ENCODE peak calls at places on chromosomes 6 and 20, in six cellular contexts. L is lung, B is suprapubic skin, U is Karpas-422, M is heart left ventricle, H is aorta. N is an unnamed sample.
A peak's percentile ranks its signal among the peaks of the same experiment; 100 is the strongest.

GRCh38 chr6:105991561-105992314 is 94.4 kb upstream of the PRDM1 start:
- DNase-seq in B (no peak), H (no peak), U (peak; percentile 57), M (no peak), L (no peak), N (no peak)

GRCh38 chr6:117482240-117483003 is at the start of gene DCBLD1:
- DNase-seq in L (peak; percentile 79), H (peak; percentile 92), M (peak; percentile 84), U (no peak), B (peak; percentile 81), N (no peak)

GRCh38 chr20:4569092-4569491 is 152.6 kb upstream of the PRND start:
- DNase-seq in M (no peak), B (no peak), H (no peak), L (no peak), U (peak; percentile 55), N (no peak)

GRCh38 chr20:59400666-59401065 is 100.3 kb downstream of the EDN3 start:
- DNase-seq in M (no peak), H (no peak), B (no peak), L (no peak), U (no peak), N (no peak)

GRCh38 chr6:21885532-21886089 is 292.1 kb downstream of the SOX4 start:
- DNase-seq in H (peak; percentile 82), U (peak; percentile 19), M (peak; percentile 67), L (no peak), B (no peak), N (peak; percentile 79)

GRCh38 chr6:62891065-62891647 is 320.1 kb upstream of the FKBP1C start:
- DNase-seq in U (peak; percentile 69), L (no peak), M (no peak), H (no peak), B (no peak), N (no peak)

GRCh38 chr6:154370545-154370944 is 13.9 kb upstream of the IPCEF1 start:
- DNase-seq in L (no peak), M (no peak), B (no peak), U (no peak), H (no peak), N (no peak)

GRCh38 chr6:39366875-39367618 is 44.5 kb upstream of the KCNK16 start:
- DNase-seq in L (no peak), M (no peak), H (no peak), U (no peak), B (peak; percentile 13), N (no peak)

GRCh38 chr6:163579111-163579879 is 164.8 kb downstream of the QKI start:
- DNase-seq in B (no peak), U (no peak), L (no peak), H (no peak), M (peak; percentile 25), N (no peak)

GRCh38 chr20:32455901-32456701 is 98.0 kb downstream of the ASXL1 start:
- DNase-seq in B (no peak), M (no peak), U (no peak), L (no peak), H (no peak), N (no peak)

DNA sequence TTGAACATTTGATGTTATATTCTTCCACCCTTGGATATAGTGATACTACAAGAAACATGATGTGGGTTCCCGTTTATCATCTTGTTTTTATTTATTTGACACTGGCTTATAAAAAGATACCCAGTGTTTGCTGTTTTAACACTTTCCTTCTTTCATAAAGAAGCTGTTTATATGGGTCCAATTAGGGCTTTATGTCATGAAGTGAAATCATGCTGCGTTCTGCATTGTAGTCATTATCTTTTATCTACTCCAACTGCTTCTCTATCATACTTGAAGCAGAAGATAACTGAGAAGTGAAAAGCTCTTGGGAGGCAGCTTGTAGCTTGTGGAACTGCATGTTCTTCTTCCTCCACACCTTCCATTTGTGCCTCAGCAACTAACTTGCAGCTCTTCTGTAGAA is 57.8 kb downstream of the GPX5 start:
- DNase-seq in M (no peak), B (no peak), U (no peak), H (no peak), L (no peak), N (no peak)
- H3K4me3 ChIP-seq in M (no peak overlapping the region), B (no peak overlapping the region), U (no peak overlapping the region), H (no peak overlapping the region), L (no peak overlapping the region), N (no peak overlapping the region)

GRCh38 chr20:62566266-62566665 is 76.0 kb upstream of the SLCO4A1 start:
- DNase-seq in M (no peak), L (no peak), U (no peak), B (no peak), H (no peak), N (no peak)
- H3K27me3 ChIP-seq in M (peaks cover 13% of the 10 kb centered on the region), L (peaks cover 8% of the 10 kb centered on the region), U (no peaks in the 10 kb centered on the region), B (peaks cover 87% of the 10 kb centered on the region), H (no peaks in the 10 kb centered on the region), N (peaks cover 59% of the 10 kb centered on the region)

GRCh38 chr6:3077430-3077829 is 9.1 kb downstream of the RIPK1 start:
- DNase-seq in H (no peak), L (no peak), M (no peak), B (no peak), U (no peak), N (no peak)

GRCh38 chr6:3076320-3076719 is 8.0 kb downstream of the RIPK1 start:
- DNase-seq in U (no peak), M (no peak), H (no peak), L (no peak), B (no peak), N (no peak)

GRCh38 chr6:3081965-3082364 is 13.7 kb downstream of the RIPK1 start:
- DNase-seq in U (no peak), L (no peak), B (no peak), H (no peak), M (no peak), N (no peak)

GRCh38 chr6:3075522-3076113 is 7.3 kb downstream of the RIPK1 start:
- DNase-seq in M (no peak), B (no peak), U (no peak), L (no peak), H (no peak), N (no peak)

DNA sequence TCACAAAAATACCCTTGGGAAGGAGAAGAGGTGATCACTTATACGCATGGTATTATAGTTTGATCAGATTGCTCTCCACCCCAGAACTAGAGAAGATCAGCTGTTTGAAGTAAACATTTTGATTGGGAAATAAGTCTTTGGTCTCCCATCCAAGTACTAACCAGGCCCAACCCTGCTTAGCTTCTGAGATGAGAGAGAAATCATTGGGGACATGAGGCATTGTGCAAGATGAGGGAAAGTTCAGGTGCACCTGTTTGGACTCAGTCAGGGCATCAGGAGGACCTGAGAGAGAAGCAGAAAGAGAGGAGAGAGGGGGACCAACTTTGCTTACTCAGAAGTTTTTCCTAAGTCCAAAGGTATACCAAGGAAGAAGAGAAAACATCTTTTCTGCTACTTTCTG is 11.4 kb downstream of the RIPK1 start:
- DNase-seq in M (no peak), L (no peak), H (no peak), B (no peak), U (no peak), N (no peak)
- H3K36me3 ChIP-seq in M (peaks cover 27% of the 10 kb centered on the region), L (peaks cover 43% of the 10 kb centered on the region), H (peaks cover 8% of the 10 kb centered on the region), B (peaks cover 75% of the 10 kb centered on the region), U (peaks cover 31% of the 10 kb centered on the region), N (peaks cover 2% of the 10 kb centered on the region)

DNA sequence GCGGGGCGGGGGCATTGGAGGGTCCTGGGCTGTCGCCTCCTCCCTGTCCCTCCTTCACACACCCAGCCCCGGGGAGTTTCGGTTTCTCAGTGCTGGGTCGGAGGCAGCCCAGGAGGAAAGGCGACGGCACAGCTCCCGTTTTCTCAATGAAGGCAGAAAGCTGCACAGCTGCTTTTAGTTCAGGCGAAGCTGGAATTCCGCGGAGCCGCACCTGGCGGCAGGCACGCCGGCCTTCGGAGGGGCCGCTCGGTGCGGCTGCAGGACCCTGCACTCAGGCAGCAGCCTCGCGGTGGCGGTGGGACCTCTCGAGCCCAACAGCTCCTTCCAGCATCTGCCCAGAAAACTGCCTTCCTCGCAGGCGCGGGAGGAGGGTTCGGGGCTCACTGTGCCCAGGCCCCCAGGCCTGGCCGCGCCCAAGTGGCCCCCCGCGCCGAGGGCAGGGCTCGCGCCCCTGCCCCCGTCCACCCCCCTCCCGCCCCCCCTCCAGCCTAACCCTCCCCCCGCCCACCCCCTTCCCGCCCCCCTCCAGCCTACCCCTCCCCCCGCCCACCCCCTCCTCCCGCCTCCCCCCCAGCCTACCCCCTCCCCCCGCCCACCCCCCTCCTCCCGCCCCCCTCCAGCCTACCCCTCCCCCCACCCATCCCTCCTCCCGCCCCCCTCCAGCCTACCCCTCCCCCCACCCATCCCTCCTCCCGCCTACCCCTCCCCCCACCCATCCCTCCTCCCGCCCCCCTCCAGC is 4.8 kb downstream of the FOXQ1 start:
- DNase-seq in H (no peak), B (no peak), L (no peak), M (no peak), U (no peak), N (no peak)
- H3K4me3 ChIP-seq in H (peak overlapping the region; percentile 75), B (peak overlapping the region; percentile 52), L (peak overlapping the region; percentile 33), M (peak overlapping the region; percentile 53), U (no peak overlapping the region), N (peak overlapping the region; percentile 39)

GRCh38 chr6:170264086-170264485 is 26.8 kb downstream of the DLL1 start:
- DNase-seq in M (no peak), H (no peak), U (no peak), B (no peak), L (no peak), N (no peak)
- H3K27me3 ChIP-seq in M (no peaks in the 10 kb centered on the region), H (no peaks in the 10 kb centered on the region), U (no peaks in the 10 kb centered on the region), B (peaks cover 5% of the 10 kb centered on the region), L (no peaks in the 10 kb centered on the region), N (peaks cover 10% of the 10 kb centered on the region)

GRCh38 chr20:49028684-49029083 is 17.4 kb upstream of the CSE1L start:
- DNase-seq in B (peak; percentile 26), M (no peak), H (no peak), U (peak; percentile 51), L (no peak), N (no peak)

GRCh38 chr20:49029203-49029602 is 16.9 kb upstream of the CSE1L start:
- DNase-seq in H (no peak), L (no peak), B (no peak), U (no peak), M (no peak), N (no peak)

GRCh38 chr20:49034070-49034732 is 11.9 kb upstream of the CSE1L start:
- DNase-seq in M (no peak), U (no peak), L (no peak), H (no peak), B (peak; percentile 38), N (no peak)

GRCh38 chr20:49030954-49031619 is 15.0 kb upstream of the CSE1L start:
- DNase-seq in B (peak; percentile 41), U (no peak), M (no peak), H (no peak), L (peak; percentile 34), N (no peak)

DNA sequence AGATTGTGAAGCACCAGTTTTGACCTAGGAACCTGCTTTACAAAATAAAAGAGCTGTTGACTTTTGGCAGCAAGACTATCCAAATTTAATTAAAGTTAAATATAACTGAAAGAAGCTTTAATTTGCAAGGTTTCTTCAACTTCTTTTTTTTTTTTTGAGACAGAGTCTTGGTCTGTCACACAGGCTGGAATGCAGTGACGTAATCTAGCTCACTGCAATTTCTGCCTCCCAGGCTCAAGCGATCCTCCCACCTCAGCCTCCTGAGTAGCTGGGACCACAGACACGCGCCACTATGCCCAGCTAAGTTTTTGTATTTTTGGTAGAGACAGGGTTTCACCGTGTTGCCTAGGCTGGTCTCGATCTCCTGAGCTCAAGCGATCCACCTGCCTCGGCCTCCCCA is 13.7 kb upstream of the CSE1L start:
- DNase-seq in U (no peak), H (no peak), B (no peak), L (no peak), M (no peak), N (no peak)
- H3K36me3 ChIP-seq in U (peaks cover 18% of the 10 kb centered on the region), H (peaks cover 9% of the 10 kb centered on the region), B (peaks cover 65% of the 10 kb centered on the region), L (peaks cover 28% of the 10 kb centered on the region), M (peaks cover 24% of the 10 kb centered on the region), N (peaks cover 4% of the 10 kb centered on the region)

N was measured in kidney epithelial cell.